ENCODE peak calls at places on chromosomes 1 and 21, in four cellular contexts. U, D, A and I are unnamed samples.

GRCh38 chr1:234899041-234899787 is 229.4 kb downstream of the TOMM20 start:
- DNase-seq in A (peak; percentile 82), U (no peak), D (no peak), I (peak; percentile 84)

GRCh38 chr1:201272838-201273237 is 10.5 kb upstream of the PKP1 start:
- DNase-seq in D (no peak), A (no peak), U (no peak), I (no peak)

GRCh38 chr1:158117854-158118691 is 62.6 kb upstream of the CD1D start:
- DNase-seq in A (peak; percentile 41), U (peak; percentile 89), D (no peak), I (peak; percentile 36)

GRCh38 chr1:74780600-74780999 is 47.6 kb downstream of the TYW3 start:
- DNase-seq in A (no peak), U (no peak), D (no peak), I (no peak)

GRCh38 chr1:223716302-223716862 is 4.0 kb downstream of the CAPN2 start:
- DNase-seq in U (peak; percentile 82), A (no peak), D (no peak), I (no peak)

GRCh38 chr1:23664837-23665795 is 26.5 kb upstream of the RPL11 start:
- DNase-seq in A (peak; percentile 8), U (no peak), D (no peak), I (peak; percentile 50)

GRCh38 chr21:39430016-39430415 is 15.6 kb downstream of the LCA5L start:
- DNase-seq in U (no peak), A (no peak), D (no peak), I (no peak)

GRCh38 chr1:202982715-202983435 is 15.8 kb upstream of the CYB5R1 start:
- DNase-seq in D (no peak), A (no peak), U (no peak), I (peak; percentile 36)

GRCh38 chr1:154220970-154221814 is 437 bp downstream of the UBAP2L start:
- DNase-seq in D (no peak), A (peak; percentile 37), U (peak; percentile 93), I (peak; percentile 40)

GRCh38 chr1:7325254-7325653 is 445.8 kb upstream of the VAMP3 start:
- DNase-seq in D (no peak), A (no peak), U (no peak), I (no peak)

GRCh38 chr1:108082741-108083562 is 117.2 kb downstream of the SLC25A24 start:
- DNase-seq in A (no peak), U (no peak), D (no peak), I (no peak)

GRCh38 chr1:105830614-105831146 is 1225.8 kb upstream of the PRMT6 start:
- DNase-seq in U (no peak), D (no peak), A (no peak), I (peak; percentile 25)

GRCh38 chr1:239250353-239251035 is 135.9 kb upstream of the CHRM3 start:
- DNase-seq in D (no peak), A (no peak), U (no peak), I (peak; percentile 85)

GRCh38 chr1:239242404-239242803 is 144.0 kb upstream of the CHRM3 start:
- DNase-seq in D (no peak), U (no peak), A (no peak), I (no peak)

GRCh38 chr1:239244084-239244483 is 142.3 kb upstream of the CHRM3 start:
- DNase-seq in D (no peak), U (no peak), A (no peak), I (no peak)

GRCh38 chr1:239243003-239243402 is 143.4 kb upstream of the CHRM3 start:
- DNase-seq in U (no peak), D (no peak), A (no peak), I (no peak)

DNA sequence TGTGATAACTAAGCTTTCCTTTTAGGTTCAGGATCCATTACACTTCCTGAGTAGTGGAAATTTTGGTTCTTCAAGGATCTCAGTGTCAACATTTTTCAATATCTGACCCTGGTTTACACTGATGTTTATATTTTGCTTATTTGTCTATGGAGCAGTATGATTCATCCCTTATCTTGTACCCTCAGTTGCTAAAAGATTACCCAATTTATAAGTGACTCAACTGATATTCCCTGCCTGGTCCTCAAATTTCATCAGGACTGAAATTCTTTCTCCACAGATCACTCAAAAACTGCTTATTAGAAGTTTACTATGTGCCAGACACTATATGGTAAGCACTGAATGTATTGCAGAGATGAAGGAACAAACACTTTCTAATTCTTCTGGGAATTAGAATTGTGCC is 139.1 kb upstream of the CHRM3 start:
- DNase-seq in A (no peak), U (no peak), D (no peak), I (peak; percentile 76)
- H3K4me3 ChIP-seq in A (no peak overlapping the region), U (no peak overlapping the region), D (no peak overlapping the region), I (no peak overlapping the region)

GRCh38 chr1:32742132-32742947 is 39.8 kb upstream of the SYNC start:
- DNase-seq in U (no peak), A (peak; percentile 46), D (no peak), I (no peak)
- H3K4me3 ChIP-seq in U (peak overlapping the region; percentile 38), A (peak overlapping the region; percentile 69), D (peak overlapping the region; percentile 62), I (peak overlapping the region; percentile 73)

GRCh38 chr1:27632387-27633297 is 2.3 kb downstream of the FGR start:
- DNase-seq in D (no peak), U (peak; percentile 85), A (no peak), I (no peak)

GRCh38 chr1:27634982-27635362 is at the start of gene FGR:
- DNase-seq in D (no peak), U (peak; percentile 94), A (peak; percentile 17), I (no peak)

GRCh38 chr1:27633640-27634165 is 1.3 kb downstream of the FGR start:
- DNase-seq in D (no peak), A (no peak), U (peak; percentile 76), I (no peak)

GRCh38 chr1:27634166-27634981 is 611 bp downstream of the FGR start:
- DNase-seq in A (peak; percentile 29), U (peak; percentile 94), D (no peak), I (no peak)

DNA sequence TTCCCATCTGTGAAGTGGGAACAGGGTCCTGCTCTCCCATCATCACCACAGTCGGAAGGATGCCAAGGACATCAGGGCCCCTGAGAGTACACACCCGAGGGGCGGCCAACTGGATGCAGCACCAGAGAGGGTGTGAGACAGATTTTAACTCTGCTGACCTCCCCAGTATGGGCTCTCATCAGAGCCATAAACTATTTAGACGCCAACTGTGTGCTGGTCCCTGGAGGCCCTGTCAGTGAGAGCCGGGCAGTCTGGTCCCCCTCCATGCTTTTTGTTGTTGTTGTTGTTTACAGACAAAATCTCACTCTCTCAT is 1.7 kb downstream of the FGR start:
- DNase-seq in U (peak; percentile 78), A (no peak), D (no peak), I (no peak)
- H3K4me3 ChIP-seq in U (peak overlapping the region; percentile 4), A (no peak overlapping the region), D (no peak overlapping the region), I (no peak overlapping the region)

DNA sequence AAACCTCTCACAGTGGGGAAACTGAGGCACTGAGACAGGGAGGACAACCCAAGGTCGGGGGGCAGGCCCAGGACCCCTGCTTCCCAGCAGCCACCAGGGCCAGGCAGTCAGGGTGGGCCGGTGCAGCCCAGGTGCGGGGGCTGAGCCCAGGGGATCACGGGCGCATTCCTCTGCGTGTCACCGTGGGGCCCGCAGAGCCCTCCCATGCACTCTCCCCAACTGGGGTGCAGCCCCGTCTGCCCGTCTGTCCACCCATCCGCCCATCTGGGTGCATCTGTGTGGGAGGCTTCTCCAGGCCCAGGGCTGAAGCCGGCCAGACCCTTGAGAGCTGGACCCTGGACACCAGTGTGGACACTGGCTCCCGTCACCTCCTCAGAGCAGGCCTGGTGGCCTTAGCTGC is 2.9 kb upstream of the PLCH2 start:
- DNase-seq in D (no peak), U (no peak), A (no peak), I (no peak)
- H3K4me3 ChIP-seq in D (no peak overlapping the region), U (no peak overlapping the region), A (no peak overlapping the region), I (no peak overlapping the region)

GRCh38 chr1:16029288-16029687 is 7.5 kb downstream of the CLCNKA start:
- DNase-seq in U (no peak), D (no peak), A (no peak), I (no peak)

GRCh38 chr1:16023050-16023653 is 1.3 kb downstream of the CLCNKA start:
- DNase-seq in A (no peak), U (no peak), D (no peak), I (no peak)

GRCh38 chr1:16028237-16029002 is 6.6 kb downstream of the CLCNKA start:
- DNase-seq in U (no peak), D (no peak), A (no peak), I (no peak)

GRCh38 chr1:16022393-16022792 is 557 bp downstream of the CLCNKA start:
- DNase-seq in A (no peak), D (no peak), U (no peak), I (no peak)

GRCh38 chr1:16026723-16027484 is 5.1 kb downstream of the CLCNKA start:
- DNase-seq in D (no peak), A (no peak), U (no peak), I (no peak)
- H3K4me3 ChIP-seq in D (no peak overlapping the region), A (no peak overlapping the region), U (no peak overlapping the region), I (no peak overlapping the region)

DNA sequence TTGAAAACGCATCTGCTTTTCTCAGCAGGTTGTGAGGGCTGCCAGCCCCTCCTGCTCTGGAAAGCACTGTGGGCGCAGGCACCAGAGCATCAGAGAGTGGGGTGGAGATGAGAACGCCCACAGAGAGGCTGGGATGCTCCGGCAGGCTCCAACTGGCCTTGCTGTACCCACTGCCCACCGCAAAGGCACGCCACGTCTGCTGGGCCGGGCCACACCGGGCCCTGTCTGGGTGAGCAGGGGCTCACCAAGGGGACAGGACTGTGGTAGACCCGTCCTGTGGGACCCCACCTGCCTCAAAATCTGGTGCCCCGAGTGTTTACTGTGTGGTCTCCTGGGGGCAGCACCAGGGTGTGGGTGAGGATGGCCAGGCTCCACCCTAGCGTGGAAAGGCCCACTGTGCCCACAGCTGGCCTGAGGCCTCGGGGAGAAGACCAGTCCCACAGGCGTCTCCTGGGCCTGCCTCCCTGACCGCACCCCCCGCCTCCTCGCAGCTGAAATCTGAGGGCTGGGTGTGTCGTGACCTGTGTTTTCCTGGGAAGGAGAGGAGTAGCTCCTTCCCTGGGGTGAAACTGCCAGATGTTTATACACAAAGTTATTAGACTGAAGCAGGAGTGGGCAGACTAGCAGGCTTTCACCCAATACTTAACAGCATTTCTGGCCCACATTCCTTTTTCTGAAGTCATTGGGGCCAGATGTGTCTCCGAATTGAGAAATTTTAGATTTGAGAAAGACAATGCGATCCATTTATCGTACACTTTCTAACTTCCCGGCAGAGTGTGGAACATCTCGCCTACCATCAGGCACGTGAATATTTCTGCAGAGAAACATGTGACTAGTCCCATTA is 53.8 kb downstream of the STUM start:
- DNase-seq in U (peak; percentile 68), A (no peak), D (peak; percentile 82), I (peak; percentile 59)
- H3K4me3 ChIP-seq in U (no peak overlapping the region), A (no peak overlapping the region), D (no peak overlapping the region), I (no peak overlapping the region)

GRCh38 chr1:39877980-39878956 is 5.0 kb downstream of the TRIT1 start:
- DNase-seq in A (no peak), D (no peak), U (no peak), I (no peak)
- H3K4me3 ChIP-seq in A (no peak overlapping the region), D (no peak overlapping the region), U (no peak overlapping the region), I (no peak overlapping the region)